ENCODE peak calls at places on chromosomes 11 and 22, in eight cellular contexts. D is T-helper 2 cell, C is brain microvascular endothelial cell, N is endodermal cell, Q is fibroblast of pulmonary artery, K is lower lobe of right lung, Z is sigmoid colon, V is LNCaP clone FGC. L is an unnamed sample.

GRCh38 chr11:75814686-75815344 is at the start of gene UVRAG:
- DNase-seq in Z (peak), N (peak), Q (peak), K (peak), C (peak), D (peak), V (peak), L (peak)

GRCh38 chr11:6674856-6675255 is 8.3 kb downstream of the MRPL17 start:
- DNase-seq in N (no peak), V (no peak), Q (no peak), C (no peak), K (no peak), D (no peak), Z (no peak), L (no peak)

GRCh38 chr22:36386351-36386899 is 1.3 kb downstream of the MYH9 start:
- DNase-seq in D (no peak), Z (no peak), C (no peak), K (peak), V (no peak), N (no peak), Q (no peak), L (no peak)

GRCh38 chr11:85976525-85976924 is 92.4 kb downstream of the PICALM start:
- DNase-seq in Z (no peak), K (no peak), Q (no peak), C (no peak), D (no peak), N (no peak), V (no peak), L (no peak)

GRCh38 chr11:83945953-83946352 is 659.8 kb upstream of the CCDC90B start:
- DNase-seq in C (no peak), Q (no peak), V (no peak), Z (no peak), N (no peak), K (no peak), D (no peak), L (no peak)

GRCh38 chr11:20397281-20397680 is 9.8 kb downstream of the PRMT3 start:
- DNase-seq in V (no peak), Z (no peak), Q (peak), D (no peak), K (no peak), C (peak), N (no peak), L (no peak)

GRCh38 chr11:111045408-111045806 is 200.1 kb upstream of the POU2AF2 start:
- DNase-seq in N (no peak), V (no peak), Q (no peak), D (no peak), C (no peak), Z (no peak), K (no peak), L (no peak)

GRCh38 chr22:41966225-41966606 is 3.0 kb upstream of the SEPTIN3 start:
- DNase-seq in D (no peak), N (no peak), Z (no peak), K (no peak), C (no peak), V (no peak), Q (no peak), L (no peak)

GRCh38 chr11:100740440-100740839 is 53.4 kb downstream of the ARHGAP42 start:
- DNase-seq in N (no peak), Q (peak), Z (no peak), K (no peak), V (no peak), C (peak), D (no peak), L (no peak)

GRCh38 chr11:67651976-67652895 is 1.7 kb upstream of the ACY3 start:
- DNase-seq in N (peak), D (no peak), V (no peak), Q (no peak), C (no peak), K (no peak), Z (no peak), L (peak)

GRCh38 chr22:48089601-48090331 is 1327.3 kb downstream of the TBC1D22A start:
- DNase-seq in K (no peak), V (peak), N (peak), Z (peak), C (peak), Q (peak), D (no peak), L (peak)

GRCh38 chr11:15806217-15806616 is 550.1 kb downstream of the SOX6 start:
- DNase-seq in C (no peak), K (no peak), V (no peak), N (no peak), D (no peak), Z (no peak), Q (no peak), L (no peak)

GRCh38 chr22:31896472-31896871 is 47.9 kb upstream of the YWHAH start:
- DNase-seq in D (no peak), Z (no peak), V (no peak), C (no peak), Q (no peak), K (no peak), N (no peak), L (no peak)

GRCh38 chr22:23772315-23773246 is at the start of gene MMP11:
- DNase-seq in N (peak), Q (no peak), D (peak), V (no peak), C (no peak), Z (peak), K (peak), L (no peak)

GRCh38 chr11:61020706-61021235 is 49.3 kb downstream of the CD6 start:
- DNase-seq in K (no peak), Z (no peak), Q (no peak), V (no peak), C (no peak), N (no peak), D (no peak), L (no peak)

GRCh38 chr11:15667127-15667725 is 552.5 kb downstream of the INSC start:
- DNase-seq in Z (no peak), N (peak), K (no peak), Q (peak), C (no peak), V (no peak), D (no peak), L (no peak)

GRCh38 chr22:39128508-39128907 is 24.0 kb downstream of the CBX7 start:
- DNase-seq in N (no peak), K (no peak), Z (peak), V (no peak), C (no peak), D (no peak), Q (no peak), L (no peak)

GRCh38 chr22:41009222-41009948 is 58.2 kb downstream of the RBX1 start:
- DNase-seq in N (no peak), C (no peak), Q (peak), K (peak), D (no peak), V (no peak), Z (no peak), L (no peak)

GRCh38 chr11:97361812-97362378 is 972.1 kb downstream of the JRKL start:
- DNase-seq in C (peak), D (no peak), V (no peak), Q (peak), N (no peak), Z (no peak), K (no peak), L (no peak)

GRCh38 chr11:61333638-61334433 is 808 bp downstream of the TKFC start:
- DNase-seq in N (no peak), K (no peak), Q (no peak), C (no peak), Z (no peak), D (no peak), V (no peak), L (no peak)

GRCh38 chr11:124075841-124076571 is 34.9 kb upstream of the OR10G7 start:
- DNase-seq in C (no peak), N (peak), V (no peak), Z (no peak), Q (no peak), D (no peak), K (peak), L (no peak)

GRCh38 chr11:23359297-23359696 is 499.0 kb upstream of the CCDC179 start:
- DNase-seq in C (peak), V (no peak), D (no peak), Q (peak), N (no peak), Z (no peak), K (no peak), L (no peak)

GRCh38 chr11:33743291-33743690 is 7.1 kb upstream of the CD59 start:
- DNase-seq in Q (no peak), D (no peak), Z (no peak), K (no peak), V (no peak), C (no peak), N (no peak), L (no peak)

GRCh38 chr22:30573594-30574094 is 821 bp downstream of the GAL3ST1 start:
- DNase-seq in Q (no peak), C (no peak), N (peak), K (no peak), Z (no peak), D (no peak), V (no peak), L (no peak)

GRCh38 chr11:67463680-67464410 is 5.2 kb downstream of the TMEM134 start:
- DNase-seq in N (peak), D (no peak), V (no peak), C (peak), K (peak), Z (peak), Q (no peak), L (no peak)

GRCh38 chr11:63868399-63869064 is 29.6 kb downstream of the MARK2 start:
- DNase-seq in K (no peak), N (no peak), Z (no peak), V (no peak), Q (no peak), C (no peak), D (no peak), L (no peak)

GRCh38 chr22:46007003-46007847 is 30.3 kb upstream of the WNT7B start:
- DNase-seq in Z (peak), V (no peak), C (peak), D (no peak), N (no peak), Q (peak), K (peak), L (no peak)

GRCh38 chr11:2302280-2302843 is 549 bp downstream of the TSPAN32 start:
- DNase-seq in V (no peak), N (peak), C (no peak), D (no peak), Z (no peak), Q (no peak), K (peak), L (peak)

GRCh38 chr11:94117871-94118270 is 10.8 kb upstream of the PANX1 start:
- DNase-seq in N (no peak), D (no peak), K (no peak), C (no peak), Q (peak), V (no peak), Z (no peak), L (no peak)

GRCh38 chr22:30159561-30160353 is 79.5 kb downstream of the HORMAD2 start:
- DNase-seq in Z (no peak), C (peak), D (no peak), V (peak), Q (peak), N (no peak), K (no peak), L (no peak)